ENCODE peak calls at places on chromosome X, in seven cellular contexts. One of them, this sample, is unnamed.

GRCh38 chrX:119266364-119266995 is 30.4 kb downstream of the PGRMC1 start:
- DNase-seq in osteoblast: no peak
- DNase-seq in GM12865: peak
- DNase-seq in CD8-positive, alpha-beta memory T cell: no peak
- DNase-seq in iris pigment epithelial cell: peak
- DNase-seq in GM12864: no peak
- DNase-seq in NCI-H2081: peak
- DNase-seq in this sample: no peak

GRCh38 chrX:96889726-96890125 is 6.0 kb downstream of the RPA4 start:
- DNase-seq in NCI-H2081: no peak
- DNase-seq in CD8-positive, alpha-beta memory T cell: no peak
- DNase-seq in iris pigment epithelial cell: peak
- DNase-seq in osteoblast: no peak
- DNase-seq in GM12865: no peak
- DNase-seq in GM12864: no peak
- DNase-seq in this sample: no peak

GRCh38 chrX:136738049-136738729 is 42.5 kb downstream of the ARHGEF6 start:
- DNase-seq in GM12865: no peak
- DNase-seq in CD8-positive, alpha-beta memory T cell: no peak
- DNase-seq in GM12864: no peak
- DNase-seq in osteoblast: no peak
- DNase-seq in iris pigment epithelial cell: no peak
- DNase-seq in NCI-H2081: no peak
- DNase-seq in this sample: no peak

GRCh38 chrX:18042776-18043175 is 177.9 kb downstream of the BEND2 start:
- DNase-seq in GM12864: no peak
- DNase-seq in NCI-H2081: no peak
- DNase-seq in osteoblast: no peak
- DNase-seq in GM12865: no peak
- DNase-seq in iris pigment epithelial cell: no peak
- DNase-seq in CD8-positive, alpha-beta memory T cell: no peak
- DNase-seq in this sample: no peak

GRCh38 chrX:6227445-6227820 is 1.2 kb downstream of the NLGN4X start:
- DNase-seq in osteoblast: no peak
- DNase-seq in GM12864: no peak
- DNase-seq in GM12865: no peak
- DNase-seq in NCI-H2081: no peak
- DNase-seq in CD8-positive, alpha-beta memory T cell: no peak
- DNase-seq in iris pigment epithelial cell: no peak
- DNase-seq in this sample: no peak

GRCh38 chrX:28876415-28876814 is 289.2 kb downstream of the IL1RAPL1 start:
- DNase-seq in GM12864: no peak
- DNase-seq in osteoblast: peak
- DNase-seq in iris pigment epithelial cell: no peak
- DNase-seq in CD8-positive, alpha-beta memory T cell: no peak
- DNase-seq in NCI-H2081: peak
- DNase-seq in GM12865: no peak
- DNase-seq in this sample: no peak

GRCh38 chrX:18098704-18099103 is 122.0 kb downstream of the BEND2 start:
- DNase-seq in iris pigment epithelial cell: no peak
- DNase-seq in CD8-positive, alpha-beta memory T cell: no peak
- DNase-seq in GM12864: no peak
- DNase-seq in GM12865: no peak
- DNase-seq in NCI-H2081: no peak
- DNase-seq in osteoblast: no peak
- DNase-seq in this sample: no peak

GRCh38 chrX:47366051-47366722 is 4.2 kb upstream of the ZNF157 start:
- DNase-seq in GM12865: peak
- DNase-seq in iris pigment epithelial cell: peak
- DNase-seq in osteoblast: peak
- DNase-seq in GM12864: peak
- DNase-seq in CD8-positive, alpha-beta memory T cell: peak
- DNase-seq in NCI-H2081: peak
- DNase-seq in this sample: peak

GRCh38 chrX:129239371-129239770 is 283.9 kb downstream of the SMARCA1 start:
- DNase-seq in osteoblast: no peak
- DNase-seq in iris pigment epithelial cell: peak
- DNase-seq in GM12865: no peak
- DNase-seq in NCI-H2081: no peak
- DNase-seq in CD8-positive, alpha-beta memory T cell: no peak
- DNase-seq in GM12864: no peak
- DNase-seq in this sample: no peak

GRCh38 chrX:110346681-110347080 is 12.0 kb upstream of the RTL9 start:
- DNase-seq in GM12865: no peak
- DNase-seq in GM12864: no peak
- DNase-seq in iris pigment epithelial cell: no peak
- DNase-seq in NCI-H2081: no peak
- DNase-seq in CD8-positive, alpha-beta memory T cell: no peak
- DNase-seq in osteoblast: no peak
- DNase-seq in this sample: no peak

GRCh38 chrX:14963447-14964236 is 90.4 kb downstream of the MOSPD2 start:
- DNase-seq in osteoblast: no peak
- DNase-seq in GM12865: no peak
- DNase-seq in GM12864: no peak
- DNase-seq in iris pigment epithelial cell: peak
- DNase-seq in NCI-H2081: no peak
- DNase-seq in CD8-positive, alpha-beta memory T cell: no peak
- DNase-seq in this sample: no peak

GRCh38 chrX:93404121-93404520 is 269.3 kb downstream of the NAP1L3 start:
- DNase-seq in CD8-positive, alpha-beta memory T cell: no peak
- DNase-seq in GM12864: no peak
- DNase-seq in osteoblast: no peak
- DNase-seq in GM12865: no peak
- DNase-seq in NCI-H2081: no peak
- DNase-seq in iris pigment epithelial cell: no peak
- DNase-seq in this sample: no peak

GRCh38 chrX:10574663-10575062 is 45.7 kb downstream of the MID1 start:
- DNase-seq in GM12864: no peak
- DNase-seq in NCI-H2081: no peak
- DNase-seq in iris pigment epithelial cell: peak
- DNase-seq in GM12865: no peak
- DNase-seq in CD8-positive, alpha-beta memory T cell: no peak
- DNase-seq in osteoblast: peak
- DNase-seq in this sample: no peak

GRCh38 chrX:100615015-100615414 is 21.6 kb downstream of the TSPAN6 start:
- DNase-seq in GM12865: peak
- DNase-seq in CD8-positive, alpha-beta memory T cell: no peak
- DNase-seq in NCI-H2081: peak
- DNase-seq in osteoblast: peak
- DNase-seq in GM12864: no peak
- DNase-seq in iris pigment epithelial cell: peak
- DNase-seq in this sample: no peak

GRCh38 chrX:150770623-150771022 is 77.4 kb downstream of the MTMR1 start:
- DNase-seq in CD8-positive, alpha-beta memory T cell: no peak
- DNase-seq in GM12864: no peak
- DNase-seq in osteoblast: no peak
- DNase-seq in NCI-H2081: no peak
- DNase-seq in GM12865: no peak
- DNase-seq in iris pigment epithelial cell: no peak
- DNase-seq in this sample: no peak

GRCh38 chrX:72026341-72027023 is 105.2 kb downstream of the RTL5 start:
- DNase-seq in CD8-positive, alpha-beta memory T cell: no peak
- DNase-seq in GM12865: peak
- DNase-seq in osteoblast: no peak
- DNase-seq in iris pigment epithelial cell: no peak
- DNase-seq in NCI-H2081: no peak
- DNase-seq in GM12864: no peak
- DNase-seq in this sample: no peak

GRCh38 chrX:65647801-65648200 is 19.7 kb upstream of the MSN start:
- DNase-seq in GM12865: no peak
- DNase-seq in NCI-H2081: no peak
- DNase-seq in iris pigment epithelial cell: no peak
- DNase-seq in osteoblast: no peak
- DNase-seq in GM12864: no peak
- DNase-seq in CD8-positive, alpha-beta memory T cell: no peak
- DNase-seq in this sample: no peak

GRCh38 chrX:31715675-31716074 is 643.8 kb upstream of the FTHL17 start:
- DNase-seq in iris pigment epithelial cell: no peak
- DNase-seq in GM12864: no peak
- DNase-seq in NCI-H2081: no peak
- DNase-seq in GM12865: no peak
- DNase-seq in osteoblast: no peak
- DNase-seq in CD8-positive, alpha-beta memory T cell: no peak
- DNase-seq in this sample: no peak

GRCh38 chrX:35728481-35728880 is 69.7 kb upstream of the MAGEB16 start:
- DNase-seq in GM12864: no peak
- DNase-seq in iris pigment epithelial cell: no peak
- DNase-seq in GM12865: no peak
- DNase-seq in NCI-H2081: no peak
- DNase-seq in CD8-positive, alpha-beta memory T cell: no peak
- DNase-seq in osteoblast: no peak
- DNase-seq in this sample: no peak

GRCh38 chrX:154419688-154420401 is 8.5 kb downstream of the TAFAZZIN start:
- DNase-seq in CD8-positive, alpha-beta memory T cell: no peak
- DNase-seq in osteoblast: no peak
- DNase-seq in GM12865: no peak
- DNase-seq in iris pigment epithelial cell: no peak
- DNase-seq in NCI-H2081: peak
- DNase-seq in GM12864: no peak
- DNase-seq in this sample: no peak

GRCh38 chrX:45716747-45717146 is 516.1 kb upstream of the DIPK2B start:
- DNase-seq in CD8-positive, alpha-beta memory T cell: no peak
- DNase-seq in NCI-H2081: no peak
- DNase-seq in GM12864: no peak
- DNase-seq in osteoblast: no peak
- DNase-seq in GM12865: no peak
- DNase-seq in iris pigment epithelial cell: no peak
- DNase-seq in this sample: no peak

GRCh38 chrX:49664824-49665223 is 31.0 kb downstream of the PAGE1 start:
- DNase-seq in GM12865: no peak
- DNase-seq in NCI-H2081: no peak
- DNase-seq in GM12864: no peak
- DNase-seq in CD8-positive, alpha-beta memory T cell: no peak
- DNase-seq in iris pigment epithelial cell: no peak
- DNase-seq in osteoblast: no peak
- DNase-seq in this sample: no peak

GRCh38 chrX:111254896-111255693 is 15.2 kb downstream of the CAPN6 start:
- DNase-seq in GM12864: no peak
- DNase-seq in NCI-H2081: no peak
- DNase-seq in GM12865: no peak
- DNase-seq in CD8-positive, alpha-beta memory T cell: no peak
- DNase-seq in iris pigment epithelial cell: no peak
- DNase-seq in osteoblast: no peak
- DNase-seq in this sample: no peak